ENCODE peak calls at places on chromosomes 6 and 20, in seven cellular contexts. N is cardiac muscle cell, P is ovary, X is pancreas, J is lower leg skin, T is AG10803, A is stomach. R is an unnamed sample.

GRCh38 chr6:96015791-96016776 is at the start of gene FUT9:
- DNase-seq in P (no peak), J (no peak), A (peak), N (peak), T (no peak), X (peak), R (no peak)

GRCh38 chr6:84016029-84016428 is 17.5 kb upstream of the MRAP2 start:
- DNase-seq in N (no peak), T (no peak), J (no peak), A (no peak), P (no peak), X (no peak), R (no peak)

GRCh38 chr6:110608151-110608550 is 131.7 kb upstream of the SLC22A16 start:
- DNase-seq in N (no peak), P (no peak), X (no peak), J (no peak), T (no peak), A (no peak), R (no peak)

GRCh38 chr6:166106076-166106686 is 61.5 kb downstream of the TBXT start:
- DNase-seq in P (peak), A (peak), N (peak), X (peak), T (peak), J (peak), R (peak)

GRCh38 chr6:26457407-26457795 is 354 bp upstream of the BTN2A1 start:
- DNase-seq in J (no peak), P (peak), N (peak), X (peak), A (no peak), T (no peak), R (no peak)

GRCh38 chr20:44467289-44467883 is 8.3 kb upstream of the TTPAL start:
- DNase-seq in N (peak), P (no peak), J (peak), X (no peak), A (no peak), T (no peak), R (no peak)

GRCh38 chr6:3294396-3294795 is 35.6 kb downstream of the PSMG4 start:
- DNase-seq in J (no peak), A (no peak), T (no peak), X (no peak), N (no peak), P (no peak), R (no peak)

GRCh38 chr6:160428818-160429744 is 80.9 kb downstream of the SLC22A3 start:
- DNase-seq in A (no peak), T (no peak), X (no peak), P (no peak), N (no peak), J (no peak), R (no peak)

GRCh38 chr20:63639093-63639860 is 12.4 kb upstream of the GMEB2 start:
- DNase-seq in X (no peak), J (no peak), N (no peak), P (no peak), T (no peak), A (peak), R (peak)

GRCh38 chr6:156674197-156674596 is 103.0 kb upstream of the ARID1B start:
- DNase-seq in N (no peak), J (no peak), A (no peak), P (no peak), X (no peak), T (no peak), R (no peak)

GRCh38 chr6:70903665-70904452 is 53.0 kb downstream of the B3GAT2 start:
- DNase-seq in A (no peak), X (no peak), N (no peak), T (no peak), P (no peak), J (no peak), R (no peak)

GRCh38 chr20:31641391-31641790 is 3.7 kb downstream of the COX4I2 start:
- DNase-seq in X (no peak), A (no peak), P (no peak), J (no peak), T (no peak), N (no peak), R (no peak)

GRCh38 chr20:14117768-14118167 is 122.5 kb downstream of the MACROD2 start:
- DNase-seq in J (no peak), P (no peak), X (no peak), N (no peak), T (no peak), A (no peak), R (no peak)

GRCh38 chr6:145423936-145424335 is 311.4 kb downstream of the EPM2A start:
- DNase-seq in P (no peak), J (no peak), X (no peak), N (no peak), A (no peak), T (no peak), R (no peak)

GRCh38 chr20:3980260-3981131 is 34.9 kb downstream of the RNF24 start:
- DNase-seq in X (no peak), T (peak), N (no peak), J (no peak), A (no peak), P (peak), R (no peak)

GRCh38 chr6:133136177-133136896 is 104.8 kb upstream of the EYA4 start:
- DNase-seq in T (no peak), P (no peak), A (no peak), J (no peak), X (no peak), N (no peak), R (no peak)

GRCh38 chr20:38633577-38634093 is 32.0 kb downstream of the ARHGAP40 start:
- DNase-seq in A (peak), N (peak), T (peak), X (peak), J (no peak), P (no peak), R (peak)

GRCh38 chr6:97703661-97704060 is 420.6 kb upstream of the MMS22L start:
- DNase-seq in A (no peak), N (no peak), J (no peak), P (no peak), X (no peak), T (no peak), R (no peak)

GRCh38 chr6:73586416-73586974 is 65.7 kb upstream of the EEF1A1 start:
- DNase-seq in P (peak), J (no peak), A (no peak), N (no peak), T (peak), X (no peak), R (no peak)

GRCh38 chr6:160315310-160315709 is 32.9 kb upstream of the SLC22A3 start:
- DNase-seq in N (no peak), X (no peak), J (no peak), P (no peak), T (no peak), A (no peak), R (no peak)

DNA sequence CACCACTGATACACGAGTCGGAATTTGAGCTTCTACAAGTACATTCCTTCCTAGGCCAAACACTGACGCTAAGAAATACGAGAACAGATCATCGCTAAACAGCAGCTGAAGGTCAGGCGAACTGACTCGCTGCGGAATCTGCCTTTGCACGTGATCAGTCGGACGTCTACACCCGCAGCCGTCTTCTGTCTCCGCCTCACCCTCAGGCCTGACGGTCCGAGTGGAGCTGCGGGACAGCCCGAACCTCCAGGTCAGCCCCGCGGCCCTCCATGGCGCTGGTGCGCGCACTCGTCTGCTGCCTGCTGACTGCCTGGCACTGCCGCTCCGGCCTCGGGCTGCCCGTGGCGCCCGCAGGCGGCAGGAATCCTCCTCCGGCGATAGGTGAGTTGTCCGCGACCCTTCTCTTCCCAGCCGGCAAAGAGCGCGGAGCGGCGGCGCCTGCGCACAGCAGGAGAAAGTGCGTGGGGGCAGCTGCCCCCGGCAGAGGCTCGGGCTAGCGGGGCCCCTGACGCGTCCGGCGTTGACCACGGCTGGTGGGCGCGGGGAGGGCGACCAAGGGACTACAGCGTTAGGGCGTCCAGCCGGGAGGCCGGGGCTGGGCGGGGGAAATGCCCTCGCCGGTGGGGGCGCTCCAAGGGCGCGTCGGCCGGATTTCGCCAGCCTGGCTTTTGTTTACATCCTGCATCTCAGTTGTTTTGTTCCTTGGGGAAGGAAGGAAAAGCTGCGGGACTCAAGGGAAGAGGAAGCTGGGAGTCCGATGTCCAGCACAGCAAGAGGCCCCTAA is at the start of gene SMPDL3A:
- DNase-seq in J (peak), N (peak), T (peak), X (peak), A (peak), P (peak), R (peak)
- TF ChIP-seq CTCF in J (no peak), N (peak), T (peak), X (peak), A (peak), P (peak), R (no peak)

DNA sequence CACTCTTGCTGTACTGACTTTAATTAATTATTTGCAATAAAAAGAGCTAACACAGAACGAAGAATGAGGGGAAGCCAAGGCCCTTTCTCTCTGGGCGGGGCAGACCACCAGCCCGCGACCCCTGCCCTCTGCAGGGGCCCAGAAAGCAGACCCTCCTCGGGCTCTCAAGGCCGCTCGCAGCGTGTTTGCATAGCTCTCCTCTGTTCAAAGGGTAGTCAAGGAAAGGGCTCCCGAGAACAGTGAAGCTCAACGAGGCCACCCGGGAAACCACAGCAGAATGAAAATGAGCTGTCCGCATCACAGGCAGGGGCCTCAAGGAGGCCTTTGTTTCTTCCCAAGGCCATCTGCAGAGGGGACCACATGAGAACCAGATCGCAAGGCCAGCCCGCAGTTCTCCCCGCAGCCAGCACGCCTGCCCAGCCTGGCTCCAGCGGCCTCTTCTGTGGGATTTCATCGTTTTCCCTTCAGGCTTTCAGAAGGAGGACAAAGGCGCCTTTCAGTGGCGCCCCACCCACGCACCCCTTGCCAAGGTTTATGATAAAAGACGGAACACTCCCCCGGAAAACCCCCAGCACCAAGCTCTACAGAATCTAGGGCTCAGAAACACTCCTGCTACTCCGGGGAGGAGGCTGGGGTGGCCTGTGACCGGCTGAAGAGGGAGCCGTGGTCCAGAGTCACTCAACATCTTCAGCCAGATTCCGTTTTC is 25.3 kb downstream of the ACSS1 start:
- DNase-seq in X (peak), J (no peak), A (peak), N (no peak), P (peak), T (no peak), R (no peak)
- TF ChIP-seq CTCF in X (no peak), J (no peak), A (no peak), N (peak), P (no peak), T (no peak), R (no peak)

GRCh38 chr20:40279390-40279789 is 409.6 kb downstream of the MAFB start:
- DNase-seq in X (no peak), A (no peak), N (no peak), T (peak), P (no peak), J (peak), R (no peak)

GRCh38 chr20:40275738-40276137 is 413.3 kb downstream of the MAFB start:
- DNase-seq in P (no peak), A (no peak), J (no peak), T (no peak), N (no peak), X (no peak), R (no peak)

GRCh38 chr20:40274912-40275654 is 414.0 kb downstream of the MAFB start:
- DNase-seq in T (no peak), N (no peak), A (no peak), J (no peak), X (no peak), P (no peak), R (no peak)

DNA sequence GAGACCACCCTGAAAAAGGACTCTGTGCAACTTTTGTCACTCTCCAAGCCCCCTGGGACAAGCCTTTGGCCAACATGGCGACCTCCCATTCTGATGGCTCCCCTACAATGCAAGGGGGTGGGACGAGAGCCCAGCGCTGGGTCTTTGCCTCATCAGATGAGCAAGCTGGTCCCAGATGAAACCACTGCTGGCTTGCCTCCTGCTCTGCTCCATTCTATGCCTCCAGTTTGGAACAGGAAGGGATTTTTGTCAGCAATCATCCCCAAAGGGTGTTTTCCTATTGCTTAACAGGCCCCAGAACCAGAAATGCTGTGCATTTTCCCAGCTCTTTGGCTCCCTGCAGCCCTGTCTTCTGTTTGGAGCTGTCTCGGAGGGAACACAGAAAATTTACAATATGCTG is 412.7 kb downstream of the MAFB start:
- DNase-seq in J (peak), X (no peak), T (peak), A (no peak), N (no peak), P (no peak), R (no peak)
- TF ChIP-seq CTCF in J (no peak), X (no peak), T (no peak), A (no peak), N (no peak), P (no peak), R (no peak)

GRCh38 chr6:10465633-10466499 is 51.0 kb upstream of the TFAP2A start:
- DNase-seq in T (peak), A (peak), J (no peak), N (peak), P (no peak), X (no peak), R (no peak)
- TF ChIP-seq CTCF in T (peak), A (no peak), J (no peak), N (peak), P (no peak), X (no peak), R (no peak)

DNA sequence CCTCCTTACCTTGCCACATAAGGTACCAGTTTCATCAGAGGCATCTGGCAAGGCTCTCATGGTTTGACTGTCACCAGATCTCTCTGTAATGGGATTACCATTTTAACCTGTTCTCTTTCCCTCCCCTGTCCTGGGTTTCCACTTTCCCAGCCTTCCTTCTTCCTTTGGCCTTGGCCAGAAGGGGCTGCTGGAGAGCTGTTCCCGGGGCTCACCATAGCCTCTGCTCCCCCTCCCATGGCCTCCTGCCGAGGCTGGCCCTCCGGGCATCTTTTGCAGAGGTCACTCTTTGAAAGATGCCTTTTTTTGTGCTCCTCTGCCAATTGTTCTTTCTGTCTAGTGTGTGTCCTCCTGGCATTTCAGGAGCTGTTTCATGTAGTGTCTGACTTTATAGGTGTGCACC is 100.7 kb upstream of the SCP2D1 start:
- DNase-seq in X (no peak), T (no peak), J (no peak), N (no peak), A (no peak), P (no peak), R (no peak)
- TF ChIP-seq CTCF in X (no peak), T (no peak), J (no peak), N (no peak), A (no peak), P (no peak), R (no peak)

DNA sequence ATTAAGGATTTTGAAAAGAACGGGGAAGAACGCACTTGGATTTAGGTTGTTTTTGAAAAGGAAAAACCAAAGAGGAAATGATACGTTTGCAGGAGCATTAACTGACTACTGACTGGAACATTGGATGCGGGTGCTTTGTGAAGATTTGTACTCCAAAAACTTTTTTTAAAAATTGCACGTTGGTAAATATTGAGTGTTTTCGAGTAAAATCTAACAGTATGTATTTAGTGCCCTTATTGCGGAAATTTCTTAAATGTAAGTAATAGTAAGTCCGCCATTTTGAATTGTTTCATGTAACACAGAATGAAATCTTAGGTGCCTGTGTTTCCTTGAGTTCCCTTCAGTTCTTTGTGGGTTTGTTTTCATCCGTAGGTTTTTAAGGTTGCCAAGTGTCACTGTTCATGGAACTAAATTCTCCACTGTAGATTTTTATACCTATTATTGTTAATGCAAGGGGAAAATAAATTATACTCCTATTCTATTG is 15.2 kb upstream of the LIN28B start:
- DNase-seq in N (peak), P (no peak), X (no peak), J (no peak), A (no peak), T (no peak), R (no peak)
- TF ChIP-seq CTCF in N (no peak), P (no peak), X (no peak), J (no peak), A (no peak), T (no peak), R (no peak)

DNA sequence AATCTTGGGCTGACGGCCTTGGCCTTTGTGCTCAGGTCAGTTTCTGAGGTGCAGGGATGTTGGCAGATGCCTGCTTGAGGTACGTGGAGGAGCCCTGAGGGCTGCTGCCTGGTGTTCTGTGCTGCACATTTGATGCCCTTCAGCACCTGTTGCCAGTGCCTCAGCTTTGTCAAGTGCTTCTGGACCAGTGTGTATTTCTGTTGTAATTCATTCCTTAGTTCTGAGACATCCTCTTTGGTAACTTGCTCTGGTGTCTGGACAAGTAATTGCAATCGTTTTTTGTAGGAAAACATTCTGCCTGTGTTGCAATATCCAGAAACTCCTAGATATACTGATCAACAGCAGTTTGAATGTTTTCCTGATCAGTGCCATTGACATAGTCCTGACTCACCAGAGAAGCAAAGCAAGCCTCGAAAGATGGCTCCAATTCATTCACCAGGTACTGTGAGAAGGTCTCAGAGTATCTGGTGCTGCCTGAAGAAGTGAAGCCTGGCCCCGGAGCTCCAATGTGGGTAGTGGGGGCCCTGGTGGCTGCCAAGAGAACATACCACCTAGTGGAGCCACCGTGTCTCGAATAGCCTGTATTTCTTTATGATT is 26.7 kb downstream of the ZNF337 start:
- DNase-seq in A (no peak), J (no peak), X (no peak), N (peak), T (peak), P (no peak), R (no peak)
- TF ChIP-seq CTCF in A (no peak), J (no peak), X (no peak), N (no peak), T (peak), P (no peak), R (no peak)

R was measured in activated B cell treated with CpG ODN at 0.5 μM for 24 hours.